ENCODE peak calls at places on chromosomes 12 and 14, in seven cellular contexts. One of them, this sample, is unnamed.

GRCh38 chr14:53696217-53696965 is 260.2 kb downstream of the BMP4 start:
- DNase-seq in esophagus squamous epithelium: no peak
- DNase-seq in heart left ventricle: no peak
- DNase-seq in stomach: no peak
- DNase-seq in suprapubic skin: no peak
- DNase-seq in transverse colon: no peak
- DNase-seq in ovary: no peak
- DNase-seq in this sample: no peak

GRCh38 chr12:118874698-118875548 is 106.4 kb upstream of the SRRM4 start:
- DNase-seq in esophagus squamous epithelium: no peak
- DNase-seq in heart left ventricle: no peak
- DNase-seq in stomach: no peak
- DNase-seq in suprapubic skin: no peak
- DNase-seq in transverse colon: no peak
- DNase-seq in ovary: no peak
- DNase-seq in this sample: no peak

GRCh38 chr12:19130224-19131019 is 889 bp downstream of the PLEKHA5 start:
- DNase-seq in esophagus squamous epithelium: no peak
- DNase-seq in heart left ventricle: peak; percentile 43
- DNase-seq in stomach: peak; percentile 34
- DNase-seq in suprapubic skin: peak; percentile 64
- DNase-seq in transverse colon: peak; percentile 37
- DNase-seq in ovary: peak; percentile 44
- DNase-seq in this sample: peak; percentile 28

GRCh38 chr12:64180951-64181350 is 41.1 kb downstream of the KICS2 start:
- DNase-seq in esophagus squamous epithelium: no peak
- DNase-seq in heart left ventricle: no peak
- DNase-seq in stomach: no peak
- DNase-seq in suprapubic skin: no peak
- DNase-seq in transverse colon: no peak
- DNase-seq in ovary: no peak
- DNase-seq in this sample: no peak

GRCh38 chr12:84506317-84506716 is 406.3 kb downstream of the SLC6A15 start:
- DNase-seq in esophagus squamous epithelium: no peak
- DNase-seq in heart left ventricle: no peak
- DNase-seq in stomach: no peak
- DNase-seq in suprapubic skin: no peak
- DNase-seq in transverse colon: no peak
- DNase-seq in ovary: no peak
- DNase-seq in this sample: no peak

GRCh38 chr12:121966959-121967358 is 48.6 kb downstream of the CFAP251 start:
- DNase-seq in esophagus squamous epithelium: no peak
- DNase-seq in heart left ventricle: peak; percentile 40
- DNase-seq in stomach: no peak
- DNase-seq in suprapubic skin: no peak
- DNase-seq in transverse colon: no peak
- DNase-seq in ovary: no peak
- DNase-seq in this sample: no peak

GRCh38 chr14:63713765-63714164 is 14.1 kb downstream of the SGPP1 start:
- DNase-seq in esophagus squamous epithelium: no peak
- DNase-seq in heart left ventricle: no peak
- DNase-seq in stomach: no peak
- DNase-seq in suprapubic skin: no peak
- DNase-seq in transverse colon: no peak
- DNase-seq in ovary: no peak
- DNase-seq in this sample: no peak

GRCh38 chr14:57199911-57200310 is 68.8 kb downstream of the EXOC5 start:
- DNase-seq in esophagus squamous epithelium: no peak
- DNase-seq in heart left ventricle: no peak
- DNase-seq in stomach: no peak
- DNase-seq in suprapubic skin: no peak
- DNase-seq in transverse colon: no peak
- DNase-seq in ovary: no peak
- DNase-seq in this sample: no peak

GRCh38 chr12:4813741-4814140 is 93.5 kb downstream of the GALNT8 start:
- DNase-seq in esophagus squamous epithelium: no peak
- DNase-seq in heart left ventricle: no peak
- DNase-seq in stomach: no peak
- DNase-seq in suprapubic skin: no peak
- DNase-seq in transverse colon: no peak
- DNase-seq in ovary: no peak
- DNase-seq in this sample: no peak

GRCh38 chr14:81931828-81932227 is 398.2 kb upstream of the SEL1L start:
- DNase-seq in esophagus squamous epithelium: no peak
- DNase-seq in heart left ventricle: no peak
- DNase-seq in stomach: no peak
- DNase-seq in suprapubic skin: no peak
- DNase-seq in transverse colon: no peak
- DNase-seq in ovary: no peak
- DNase-seq in this sample: no peak

DNA sequence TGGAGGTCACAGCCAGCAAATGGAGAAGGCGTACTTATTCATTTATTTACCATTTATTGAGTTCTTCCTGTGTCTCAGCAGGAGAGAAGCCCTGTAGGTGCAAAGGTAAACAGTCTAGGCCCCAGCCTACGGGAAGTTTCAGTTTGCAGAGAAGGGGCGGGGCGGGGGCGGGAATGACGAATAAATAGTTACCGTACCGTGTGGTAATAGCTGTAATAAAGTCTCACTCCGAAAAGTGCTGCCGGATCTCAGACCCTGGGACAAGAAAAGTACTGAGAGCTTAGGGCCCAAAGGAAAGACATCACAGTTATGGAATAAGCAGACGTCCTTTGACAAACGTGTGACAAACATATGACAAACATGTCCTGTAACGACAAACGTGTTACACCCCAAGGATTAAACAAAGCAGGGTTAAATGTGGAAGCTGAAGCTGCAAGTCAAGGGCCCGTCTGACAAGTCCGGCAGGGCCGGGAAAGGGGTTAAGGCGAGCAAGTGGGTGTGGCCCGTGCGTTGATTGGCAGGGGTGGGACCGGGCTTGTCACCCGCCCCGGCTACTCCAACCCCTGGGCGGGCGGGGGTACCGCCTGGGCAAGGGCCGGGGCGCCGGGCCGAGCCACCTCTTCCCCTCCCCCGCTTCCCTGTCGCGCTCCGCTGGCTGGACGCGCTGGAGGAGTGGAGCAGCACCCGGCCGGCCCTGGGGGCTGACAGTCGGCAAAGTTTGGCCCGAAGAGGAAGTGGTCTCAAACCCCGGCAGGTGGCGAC is at the start of gene LRP10:
- DNase-seq in esophagus squamous epithelium: peak; percentile 72
- DNase-seq in heart left ventricle: peak; percentile 96
- DNase-seq in stomach: peak; percentile 96
- DNase-seq in suprapubic skin: peak; percentile 96
- DNase-seq in transverse colon: peak; percentile 96
- DNase-seq in ovary: peak; percentile 92
- DNase-seq in this sample: peak; percentile 99
- TF ChIP-seq POLR2A in esophagus squamous epithelium: peak; percentile 73
- TF ChIP-seq POLR2A in heart left ventricle: peak; percentile 83
- TF ChIP-seq POLR2A in stomach: peak; percentile 38
- TF ChIP-seq POLR2A in suprapubic skin: no peak
- TF ChIP-seq POLR2A in transverse colon: peak; percentile 92
- TF ChIP-seq POLR2A in ovary: peak; percentile 79
- TF ChIP-seq POLR2A in this sample: no peak

DNA sequence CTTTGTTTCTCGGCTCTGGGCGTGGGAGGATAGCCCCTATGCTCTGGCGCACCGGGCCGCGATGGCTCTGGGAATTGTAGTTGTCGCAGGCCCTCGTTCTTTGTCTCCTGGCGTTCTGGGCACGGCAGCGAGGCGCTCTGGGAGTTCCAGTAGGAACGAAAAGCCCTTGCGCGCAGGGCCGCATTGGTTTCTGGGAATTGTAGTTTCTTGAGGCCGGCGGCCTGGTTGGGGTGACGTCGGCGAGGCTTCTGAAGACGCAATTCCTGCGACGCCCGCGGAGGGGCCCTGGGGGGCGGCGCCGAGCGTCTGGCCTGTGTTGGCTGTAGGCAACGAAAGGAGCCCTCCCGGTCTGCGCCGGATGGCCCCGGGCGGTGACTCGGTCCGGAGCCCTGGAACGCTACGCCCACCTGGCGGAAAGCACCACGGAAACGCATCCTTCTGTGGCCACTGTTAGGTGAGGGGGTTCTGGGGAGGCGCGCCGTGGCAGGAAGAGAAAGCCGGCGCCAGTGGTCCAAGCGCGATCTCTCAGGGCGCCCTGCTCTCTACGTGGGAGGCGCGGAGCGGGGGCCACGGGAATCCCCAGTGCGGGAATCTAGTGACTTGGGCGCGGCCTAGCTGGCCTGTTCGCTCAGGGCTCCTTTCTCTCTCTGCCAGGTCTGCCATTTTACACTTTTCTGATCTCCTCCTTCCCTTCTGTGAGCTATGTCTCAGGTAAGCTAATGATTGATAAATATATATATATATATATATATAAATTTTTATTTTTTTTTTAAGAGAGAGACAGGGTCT is at the start of gene ZNF140:
- DNase-seq in esophagus squamous epithelium: peak; percentile 90
- DNase-seq in heart left ventricle: peak; percentile 97
- DNase-seq in stomach: peak; percentile 95
- DNase-seq in suprapubic skin: peak; percentile 98
- DNase-seq in transverse colon: peak; percentile 96
- DNase-seq in ovary: peak; percentile 93
- DNase-seq in this sample: peak; percentile 99
- TF ChIP-seq POLR2A in esophagus squamous epithelium: peak; percentile 13
- TF ChIP-seq POLR2A in heart left ventricle: peak; percentile 60
- TF ChIP-seq POLR2A in stomach: no peak
- TF ChIP-seq POLR2A in suprapubic skin: peak; percentile 30
- TF ChIP-seq POLR2A in transverse colon: peak; percentile 69
- TF ChIP-seq POLR2A in ovary: peak; percentile 74
- TF ChIP-seq POLR2A in this sample: no peak

GRCh38 chr14:85529803-85530574 is at the start of gene FLRT2:
- DNase-seq in esophagus squamous epithelium: no peak
- DNase-seq in heart left ventricle: peak; percentile 37
- DNase-seq in stomach: peak; percentile 39
- DNase-seq in suprapubic skin: peak; percentile 83
- DNase-seq in transverse colon: no peak
- DNase-seq in ovary: peak; percentile 67
- DNase-seq in this sample: peak; percentile 91

GRCh38 chr14:85528882-85529585 is 910 bp upstream of the FLRT2 start:
- DNase-seq in esophagus squamous epithelium: no peak
- DNase-seq in heart left ventricle: no peak
- DNase-seq in stomach: no peak
- DNase-seq in suprapubic skin: no peak
- DNase-seq in transverse colon: no peak
- DNase-seq in ovary: peak; percentile 23
- DNase-seq in this sample: peak; percentile 33

GRCh38 chr14:85527458-85527857 is 2.5 kb upstream of the FLRT2 start:
- DNase-seq in esophagus squamous epithelium: no peak
- DNase-seq in heart left ventricle: no peak
- DNase-seq in stomach: no peak
- DNase-seq in suprapubic skin: no peak
- DNase-seq in transverse colon: no peak
- DNase-seq in ovary: no peak
- DNase-seq in this sample: no peak

GRCh38 chr14:85527006-85527405 is 2.9 kb upstream of the FLRT2 start:
- DNase-seq in esophagus squamous epithelium: no peak
- DNase-seq in heart left ventricle: no peak
- DNase-seq in stomach: no peak
- DNase-seq in suprapubic skin: no peak
- DNase-seq in transverse colon: no peak
- DNase-seq in ovary: no peak
- DNase-seq in this sample: no peak

GRCh38 chr14:85528080-85528881 is 1.7 kb upstream of the FLRT2 start:
- DNase-seq in esophagus squamous epithelium: no peak
- DNase-seq in heart left ventricle: no peak
- DNase-seq in stomach: peak; percentile 35
- DNase-seq in suprapubic skin: no peak
- DNase-seq in transverse colon: no peak
- DNase-seq in ovary: peak; percentile 43
- DNase-seq in this sample: no peak
- TF ChIP-seq POLR2A in esophagus squamous epithelium: no peak
- TF ChIP-seq POLR2A in heart left ventricle: no peak
- TF ChIP-seq POLR2A in stomach: no peak
- TF ChIP-seq POLR2A in suprapubic skin: no peak
- TF ChIP-seq POLR2A in transverse colon: no peak
- TF ChIP-seq POLR2A in ovary: no peak
- TF ChIP-seq POLR2A in this sample: no peak

GRCh38 chr12:119989619-119990381 is 764 bp downstream of the BICDL1 start:
- DNase-seq in esophagus squamous epithelium: no peak
- DNase-seq in heart left ventricle: peak; percentile 81
- DNase-seq in stomach: peak; percentile 90
- DNase-seq in suprapubic skin: peak; percentile 74
- DNase-seq in transverse colon: peak; percentile 86
- DNase-seq in ovary: peak; percentile 68
- DNase-seq in this sample: peak; percentile 90

GRCh38 chr12:119988440-119988787 is 622 bp upstream of the BICDL1 start:
- DNase-seq in esophagus squamous epithelium: no peak
- DNase-seq in heart left ventricle: no peak
- DNase-seq in stomach: no peak
- DNase-seq in suprapubic skin: no peak
- DNase-seq in transverse colon: no peak
- DNase-seq in ovary: no peak
- DNase-seq in this sample: no peak

GRCh38 chr12:119990382-119990874 is 1.4 kb downstream of the BICDL1 start:
- DNase-seq in esophagus squamous epithelium: no peak
- DNase-seq in heart left ventricle: no peak
- DNase-seq in stomach: no peak
- DNase-seq in suprapubic skin: no peak
- DNase-seq in transverse colon: no peak
- DNase-seq in ovary: no peak
- DNase-seq in this sample: no peak

GRCh38 chr12:119992129-119992705 is 3.2 kb downstream of the BICDL1 start:
- DNase-seq in esophagus squamous epithelium: no peak
- DNase-seq in heart left ventricle: no peak
- DNase-seq in stomach: no peak
- DNase-seq in suprapubic skin: no peak
- DNase-seq in transverse colon: no peak
- DNase-seq in ovary: no peak
- DNase-seq in this sample: no peak

DNA sequence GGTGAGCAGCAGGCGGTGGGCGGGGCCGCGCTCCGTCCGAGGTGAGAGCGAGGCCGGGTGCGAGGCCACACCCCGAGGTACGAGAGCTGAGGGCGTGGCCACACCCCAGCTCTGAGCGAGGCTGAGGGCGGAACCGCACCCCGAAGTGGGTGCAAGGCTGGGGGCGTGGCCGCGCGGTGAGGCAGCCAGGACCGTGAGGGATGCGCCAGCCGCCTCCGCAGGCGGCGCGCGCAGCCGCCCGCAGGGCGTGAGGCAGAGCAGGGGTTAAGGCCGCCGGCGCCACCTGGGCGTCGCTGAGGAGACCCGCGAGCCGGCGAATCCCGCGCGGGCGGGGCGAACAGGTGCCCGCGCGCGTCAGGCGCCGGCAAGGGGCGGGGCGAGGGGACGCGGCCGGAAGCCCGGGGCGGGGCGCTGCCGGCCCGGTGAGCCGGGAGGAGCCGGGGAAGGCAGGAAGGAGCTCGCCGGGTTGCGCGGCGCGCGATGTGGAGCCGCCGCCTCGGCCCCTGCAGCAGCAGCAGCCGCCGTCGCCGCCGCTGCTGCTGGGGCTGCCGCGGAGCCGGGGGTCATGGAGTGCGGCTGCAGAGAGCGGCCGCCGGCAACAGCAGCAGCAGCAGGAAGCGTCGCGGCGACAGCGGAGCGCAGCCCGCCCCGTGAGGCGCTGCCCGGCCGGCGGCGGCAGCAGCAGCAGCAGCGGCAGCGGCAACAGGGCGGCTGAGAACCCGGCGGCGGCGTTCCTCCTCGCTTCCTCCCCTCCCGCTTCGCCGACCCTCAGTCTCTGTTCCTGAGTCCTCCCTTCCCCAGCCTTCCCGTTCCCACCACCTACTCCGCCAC is at the start of gene BICDL1:
- DNase-seq in esophagus squamous epithelium: peak; percentile 66
- DNase-seq in heart left ventricle: no peak
- DNase-seq in stomach: peak; percentile 97
- DNase-seq in suprapubic skin: peak; percentile 82
- DNase-seq in transverse colon: peak; percentile 94
- DNase-seq in ovary: peak; percentile 23
- DNase-seq in this sample: peak; percentile 94
- TF ChIP-seq POLR2A in esophagus squamous epithelium: peak; percentile 68
- TF ChIP-seq POLR2A in heart left ventricle: no peak
- TF ChIP-seq POLR2A in stomach: no peak
- TF ChIP-seq POLR2A in suprapubic skin: no peak
- TF ChIP-seq POLR2A in transverse colon: no peak
- TF ChIP-seq POLR2A in ovary: no peak
- TF ChIP-seq POLR2A in this sample: no peak